ENCODE peak calls at places on chromosome 13, in seven cellular contexts. J, M, H, A, B, Z and U are unnamed samples.

GRCh38 chr13:40585911-40586471 is 80.5 kb downstream of the FOXO1 start:
- DNase-seq in J (no peak), M (no peak), H (no peak), A (no peak), B (no peak), Z (no peak), U (no peak)

GRCh38 chr13:97003071-97003470 is 8.8 kb upstream of the OXGR1 start:
- DNase-seq in J (no peak), M (no peak), H (no peak), A (no peak), B (no peak), Z (no peak), U (no peak)

GRCh38 chr13:91346848-91347211 is 657 bp upstream of the MIR17HG start:
- DNase-seq in J (peak), M (no peak), H (no peak), A (no peak), B (no peak), Z (no peak), U (no peak)

GRCh38 chr13:85261757-85262346 is 537.4 kb downstream of the SLITRK6 start:
- DNase-seq in J (no peak), M (no peak), H (peak), A (no peak), B (no peak), Z (no peak), U (no peak)

GRCh38 chr13:95275322-95276118 is 25.7 kb downstream of the ABCC4 start:
- DNase-seq in J (no peak), M (no peak), H (no peak), A (no peak), B (peak), Z (peak), U (no peak)

GRCh38 chr13:89554801-89555200 is 1792.7 kb upstream of the MIR17HG start:
- DNase-seq in J (no peak), M (no peak), H (no peak), A (no peak), B (no peak), Z (no peak), U (no peak)

GRCh38 chr13:41995946-41996345 is 35.0 kb upstream of the VWA8 start:
- DNase-seq in J (no peak), M (no peak), H (no peak), A (no peak), B (no peak), Z (peak), U (no peak)

GRCh38 chr13:100131863-100132574 is 43.1 kb downstream of the PCCA start:
- DNase-seq in J (no peak), M (no peak), H (peak), A (no peak), B (no peak), Z (peak), U (no peak)

GRCh38 chr13:72258340-72258981 is 391.5 kb upstream of the DACH1 start:
- DNase-seq in J (no peak), M (peak), H (no peak), A (no peak), B (no peak), Z (no peak), U (peak)

GRCh38 chr13:34863360-34864135 is 78.5 kb upstream of the NBEA start:
- DNase-seq in J (no peak), M (no peak), H (peak), A (no peak), B (no peak), Z (peak), U (no peak)

GRCh38 chr13:52345048-52345447 is 60.9 kb downstream of the THSD1 start:
- DNase-seq in J (no peak), M (no peak), H (no peak), A (no peak), B (no peak), Z (peak), U (no peak)

GRCh38 chr13:50410921-50411712 is 395.9 kb downstream of the KCNRG start:
- DNase-seq in J (no peak), M (no peak), H (peak), A (peak), B (no peak), Z (peak), U (no peak)

GRCh38 chr13:20391597-20392452 is 133.8 kb downstream of the CRYL1 start:
- DNase-seq in J (no peak), M (peak), H (no peak), A (no peak), B (no peak), Z (no peak), U (no peak)

GRCh38 chr13:40786568-40786996 is 2.8 kb upstream of the SLC25A15 start:
- DNase-seq in J (no peak), M (no peak), H (no peak), A (no peak), B (no peak), Z (no peak), U (no peak)

GRCh38 chr13:109745702-109746101 is 40.7 kb downstream of the IRS2 start:
- DNase-seq in J (no peak), M (no peak), H (no peak), A (no peak), B (no peak), Z (no peak), U (no peak)

GRCh38 chr13:84126671-84127171 is 244.4 kb upstream of the SLITRK1 start:
- DNase-seq in J (no peak), M (no peak), H (no peak), A (no peak), B (no peak), Z (no peak), U (peak)

GRCh38 chr13:39602614-39603366 is at the start of gene LHFPL6:
- DNase-seq in J (peak), M (peak), H (peak), A (peak), B (peak), Z (peak), U (peak)

GRCh38 chr13:45658586-45659235 is 43.2 kb upstream of the ERICH6B start:
- DNase-seq in J (no peak), M (no peak), H (peak), A (no peak), B (no peak), Z (peak), U (no peak)

GRCh38 chr13:105735269-105735668 is 800.2 kb downstream of the EFNB2 start:
- DNase-seq in J (no peak), M (no peak), H (no peak), A (no peak), B (no peak), Z (no peak), U (no peak)

GRCh38 chr13:43077906-43078305 is 54.5 kb downstream of the DNAJC15 start:
- DNase-seq in J (no peak), M (no peak), H (no peak), A (no peak), B (no peak), Z (no peak), U (no peak)

GRCh38 chr13:30186644-30187431 is 120.5 kb downstream of the KATNAL1 start:
- DNase-seq in J (no peak), M (no peak), H (no peak), A (no peak), B (no peak), Z (no peak), U (no peak)

GRCh38 chr13:108200781-108201398 is 14.4 kb downstream of the LIG4 start:
- DNase-seq in J (no peak), M (no peak), H (no peak), A (no peak), B (no peak), Z (peak), U (no peak)

GRCh38 chr13:110916671-110917142 is 1.8 kb upstream of the ANKRD10 start:
- DNase-seq in J (no peak), M (no peak), H (peak), A (no peak), B (no peak), Z (peak), U (no peak)

GRCh38 chr13:36801035-36801434 is 18.0 kb upstream of the RFXAP start:
- DNase-seq in J (no peak), M (no peak), H (no peak), A (no peak), B (no peak), Z (no peak), U (no peak)

GRCh38 chr13:42305503-42305902 is 33.6 kb downstream of the AKAP11 start:
- DNase-seq in J (no peak), M (no peak), H (no peak), A (no peak), B (no peak), Z (no peak), U (no peak)

GRCh38 chr13:31503626-31504025 is 235.7 kb upstream of the RXFP2 start:
- DNase-seq in J (no peak), M (no peak), H (no peak), A (no peak), B (no peak), Z (no peak), U (no peak)

GRCh38 chr13:44393391-44393790 is 19.8 kb downstream of the SERP2 start:
- DNase-seq in J (no peak), M (no peak), H (no peak), A (no peak), B (no peak), Z (no peak), U (no peak)

GRCh38 chr13:99978781-99979452 is 2.7 kb upstream of the ZIC2 start:
- DNase-seq in J (no peak), M (peak), H (no peak), A (no peak), B (peak), Z (no peak), U (no peak)

GRCh38 chr13:44237276-44237767 is 136.3 kb upstream of the SERP2 start:
- DNase-seq in J (no peak), M (no peak), H (peak), A (peak), B (no peak), Z (peak), U (no peak)